ENCODE peak calls at places on chromosome 3, in eight cellular contexts. G is cardiac muscle cell, T is lower lobe of right lung, R is sigmoid colon, N is gastrocnemius medialis, B is Peyer's patch, O is PC-3, X is uterus. K is an unnamed sample. For H3K4me1 and H3K36me3, the result is how much of the 10 kb centered on the place peaks cover.

GRCh38 chr3:155070932-155071387 is 9.2 kb upstream of the MME start:
- DNase-seq in B (no peak), N (no peak), R (no peak), O (peak), X (no peak), T (no peak), G (peak), K (no peak)

GRCh38 chr3:170809021-170809974 is 60.7 kb downstream of the RPL22L1 start:
- DNase-seq in X (peak), O (peak), B (peak), N (no peak), G (peak), T (no peak), R (no peak), K (peak)

GRCh38 chr3:50518441-50518840 is 15.0 kb upstream of the CACNA2D2 start:
- DNase-seq in T (no peak), G (no peak), N (no peak), R (no peak), X (no peak), B (no peak), O (no peak), K (no peak)

GRCh38 chr3:11774296-11774877 is 72.3 kb downstream of the TAMM41 start:
- DNase-seq in X (no peak), G (peak), B (peak), T (no peak), O (peak), R (peak), N (no peak), K (peak)

GRCh38 chr3:114615535-114616064 is 321.8 kb downstream of the TIGIT start:
- DNase-seq in R (no peak), O (no peak), X (no peak), T (no peak), N (no peak), B (no peak), G (no peak), K (no peak)

GRCh38 chr3:56772926-56773587 is 28.7 kb downstream of the ARHGEF3 start:
- DNase-seq in X (no peak), R (no peak), N (no peak), T (no peak), O (no peak), G (no peak), B (no peak), K (no peak)

GRCh38 chr3:105388199-105388598 is 21.5 kb downstream of the ALCAM start:
- DNase-seq in N (no peak), B (no peak), G (no peak), R (no peak), T (no peak), X (no peak), O (no peak), K (no peak)

GRCh38 chr3:161770532-161771386 is 274.2 kb downstream of the OTOL1 start:
- DNase-seq in N (no peak), R (no peak), B (no peak), O (peak), G (no peak), X (no peak), T (no peak), K (no peak)

GRCh38 chr3:132593241-132593949 is 3.7 kb upstream of the ACKR4 start:
- DNase-seq in T (no peak), N (no peak), R (no peak), B (no peak), X (no peak), G (no peak), O (no peak), K (no peak)

GRCh38 chr3:9862391-9863235 is 17.4 kb downstream of the CIDEC start:
- DNase-seq in B (peak), G (peak), N (peak), R (peak), X (peak), O (peak), T (peak), K (no peak)

GRCh38 chr3:31962801-31963205 is 18.3 kb downstream of the OSBPL10 start:
- DNase-seq in X (no peak), R (no peak), O (peak), T (no peak), B (no peak), N (no peak), G (no peak), K (no peak)

GRCh38 chr3:151933224-151933858 is 59.9 kb downstream of the SUCNR1 start:
- DNase-seq in R (no peak), O (peak), B (no peak), X (no peak), G (no peak), T (no peak), N (no peak), K (no peak)

GRCh38 chr3:139309880-139310279 is 33.9 kb upstream of the MRPS22 start:
- DNase-seq in B (no peak), G (peak), N (no peak), R (no peak), O (peak), X (no peak), T (no peak), K (no peak)

GRCh38 chr3:169914321-169914720 is 2.9 kb downstream of the SAMD7 start:
- DNase-seq in B (no peak), N (no peak), R (no peak), G (peak), O (peak), T (no peak), X (no peak), K (no peak)

GRCh38 chr3:184741798-184742675 is 30.2 kb upstream of the MAGEF1 start:
- DNase-seq in B (peak), T (no peak), N (no peak), R (no peak), G (no peak), X (peak), O (no peak), K (no peak)

GRCh38 chr3:79027593-79027992 is 740.2 kb downstream of the ROBO1 start:
- DNase-seq in T (no peak), N (no peak), O (no peak), B (no peak), X (no peak), R (no peak), G (no peak), K (no peak)

GRCh38 chr3:85433334-85433733 is 474.5 kb downstream of the CADM2 start:
- DNase-seq in X (no peak), O (no peak), R (no peak), G (no peak), T (no peak), B (no peak), N (no peak), K (no peak)

GRCh38 chr3:115092220-115092791 is 54.8 kb downstream of the ZBTB20 start:
- DNase-seq in N (peak), O (peak), G (peak), X (peak), T (peak), R (peak), B (peak), K (no peak)

GRCh38 chr3:156396851-156397250 is 158.1 kb downstream of the SSR3 start:
- DNase-seq in B (no peak), R (no peak), O (no peak), X (no peak), T (no peak), G (no peak), N (no peak), K (no peak)

GRCh38 chr3:60125686-60126085 is 1075.9 kb upstream of the CFAP20DC start:
- DNase-seq in N (no peak), R (no peak), O (no peak), T (no peak), G (no peak), X (no peak), B (no peak), K (no peak)

GRCh38 chr3:14879161-14879888 is 60.6 kb downstream of the FGD5 start:
- DNase-seq in G (no peak), T (no peak), R (peak), B (peak), X (no peak), N (no peak), O (peak), K (no peak)

GRCh38 chr3:14047841-14048240 is 76.8 kb downstream of the CHCHD4 start:
- DNase-seq in R (no peak), B (no peak), T (no peak), G (no peak), X (no peak), O (no peak), N (no peak), K (no peak)

GRCh38 chr3:128076465-128076782 is 24.2 kb downstream of the SEC61A1 start:
- DNase-seq in G (no peak), O (no peak), B (no peak), R (peak), X (no peak), T (peak), N (no peak), K (no peak)

GRCh38 chr3:73188707-73189106 is 127.2 kb downstream of the EBLN2 start:
- DNase-seq in T (no peak), X (no peak), B (no peak), R (no peak), G (no peak), N (no peak), O (no peak), K (no peak)

GRCh38 chr3:54520060-54520459 is 397.7 kb downstream of the CACNA2D3 start:
- DNase-seq in G (no peak), X (no peak), B (no peak), N (no peak), R (no peak), T (no peak), O (no peak), K (no peak)

GRCh38 chr3:101810023-101810415 is 31.0 kb downstream of the NXPE3 start:
- DNase-seq in X (no peak), B (no peak), R (no peak), T (no peak), N (no peak), G (no peak), O (no peak), K (no peak)

GRCh38 chr3:55576621-55577020 is 89.5 kb upstream of the WNT5A start:
- DNase-seq in O (no peak), G (no peak), R (peak), T (no peak), B (no peak), N (no peak), X (no peak), K (no peak)

GRCh38 chr3:173743512-173743911 is 346.0 kb downstream of the NLGN1 start:
- DNase-seq in T (no peak), X (no peak), G (no peak), B (no peak), N (no peak), R (no peak), O (no peak), K (no peak)

GRCh38 chr3:113113361-113113760 is 98.0 kb upstream of the BOC start:
- DNase-seq in X (no peak), O (no peak), N (no peak), G (no peak), T (no peak), R (no peak), B (no peak), K (no peak)

GRCh38 chr3:42652611-42653302 is 740 bp upstream of the ZBTB47 start:
- DNase-seq in X (peak), N (no peak), R (peak), G (peak), B (peak), T (peak), O (peak), K (no peak)

GRCh38 chr3:71311320-71312046 is 272.0 kb downstream of the FOXP1 start:
- DNase-seq in B (no peak), O (peak), X (no peak), N (no peak), R (no peak), G (peak), T (no peak), K (no peak)

GRCh38 chr3:177960722-177961121 is 575.5 kb upstream of the KCNMB2 start:
- DNase-seq in G (no peak), O (no peak), X (no peak), B (no peak), R (no peak), T (no peak), N (no peak), K (no peak)

GRCh38 chr3:39128951-39129350 is 21.5 kb downstream of the TTC21A start:
- DNase-seq in X (no peak), G (no peak), O (no peak), T (no peak), N (no peak), B (peak), R (peak), K (no peak)

GRCh38 chr3:148880681-148881080 is 15.6 kb downstream of the CPA3 start:
- DNase-seq in T (no peak), B (no peak), N (no peak), X (no peak), R (no peak), O (peak), G (no peak), K (peak)

GRCh38 chr3:46269556-46269955 is 27.3 kb downstream of the CCR3 start:
- DNase-seq in G (no peak), N (no peak), R (no peak), B (no peak), T (no peak), X (no peak), O (no peak), K (no peak)

GRCh38 chr3:48466386-48467109 is 20.0 kb downstream of the ATRIP start:
- DNase-seq in X (no peak), N (peak), B (peak), G (no peak), T (peak), R (peak), O (no peak), K (no peak)
- H3K4me1 ChIP-seq in X (under half), N (under half), B (under half), G (under half), T (half or more), R (half or more), O (under half), K (under half)

GRCh38 chr3:123385981-123386380 is 62.9 kb downstream of the ADCY5 start:
- DNase-seq in R (peak), T (no peak), N (no peak), B (no peak), G (peak), O (peak), X (peak), K (no peak)

GRCh38 chr3:123385072-123385471 is 63.8 kb downstream of the ADCY5 start:
- DNase-seq in R (peak), T (no peak), X (peak), B (no peak), N (no peak), O (no peak), G (peak), K (no peak)

GRCh38 chr3:123388050-123388449 is 60.8 kb downstream of the ADCY5 start:
- DNase-seq in X (peak), B (no peak), G (no peak), O (no peak), R (no peak), T (no peak), N (no peak), K (no peak)

GRCh38 chr3:123385499-123385898 is 63.4 kb downstream of the ADCY5 start:
- DNase-seq in R (no peak), G (no peak), O (no peak), B (no peak), N (no peak), T (no peak), X (no peak), K (no peak)

DNA sequence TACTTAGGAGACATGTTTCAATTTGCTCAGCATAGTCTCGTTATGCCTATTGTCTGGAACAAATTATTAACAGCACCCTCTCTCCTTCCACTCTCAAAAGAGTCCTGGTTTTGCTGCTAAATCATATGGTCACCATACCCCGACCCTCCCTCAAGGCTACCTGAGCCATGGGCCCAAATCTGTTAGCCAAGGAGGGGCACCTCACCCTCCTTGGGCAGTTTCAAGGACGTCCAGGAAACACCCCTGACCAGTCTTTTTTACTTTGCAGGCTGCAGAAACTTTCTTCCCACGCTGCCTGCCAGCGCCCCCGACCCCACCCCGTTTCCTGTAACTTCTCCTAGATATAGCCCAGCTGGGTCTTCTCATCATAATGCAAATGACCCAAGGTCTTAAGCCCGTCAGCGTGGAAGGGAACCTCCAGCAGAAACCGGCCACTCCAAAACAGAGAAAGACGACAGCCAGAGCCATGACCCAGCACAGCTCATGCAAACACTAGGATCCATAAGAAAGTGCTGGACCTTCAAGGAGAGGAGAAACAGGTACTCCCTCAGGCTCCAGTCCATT is 62.3 kb downstream of the ADCY5 start:
- DNase-seq in N (no peak), B (no peak), X (no peak), T (no peak), G (peak), R (peak), O (no peak), K (no peak)
- H3K27ac ChIP-seq in N (peak), B (no peak), X (peak), T (no peak), G (peak), R (peak), O (no peak), K (no peak)

GRCh38 chr3:52106951-52107611 is 47.1 kb downstream of the POC1A start:
- DNase-seq in T (peak), R (peak), O (no peak), B (no peak), G (no peak), N (no peak), X (no peak), K (no peak)

GRCh38 chr3:52110502-52110901 is 43.7 kb downstream of the POC1A start:
- DNase-seq in G (no peak), T (peak), O (no peak), R (no peak), B (no peak), X (no peak), N (no peak), K (no peak)

GRCh38 chr3:52109556-52110380 is 44.5 kb downstream of the POC1A start:
- DNase-seq in N (no peak), G (peak), X (no peak), O (no peak), R (peak), B (no peak), T (peak), K (no peak)

GRCh38 chr3:52108302-52109232 is 45.7 kb downstream of the POC1A start:
- DNase-seq in G (peak), N (peak), R (peak), B (no peak), X (peak), T (peak), O (no peak), K (no peak)

DNA sequence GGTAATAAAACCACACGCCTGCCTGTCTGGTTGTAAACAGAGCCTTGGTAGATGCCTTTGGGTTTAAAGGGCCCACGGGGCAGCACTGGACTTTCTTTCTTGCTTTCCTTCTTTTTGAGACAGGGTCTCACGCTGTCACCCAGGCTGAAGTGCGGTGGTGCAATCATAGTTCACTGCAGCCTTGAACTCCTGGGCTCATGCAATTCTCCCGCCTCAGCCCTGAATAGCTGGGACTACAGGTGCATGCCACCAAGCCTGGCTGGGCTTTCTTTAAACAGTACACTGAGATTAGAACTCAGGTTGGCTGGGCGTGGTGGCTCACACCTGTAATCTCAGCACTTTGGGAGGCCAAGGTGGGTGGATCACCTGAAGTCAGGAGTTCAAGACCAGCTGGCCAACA is 42.2 kb downstream of the POC1A start:
- DNase-seq in G (no peak), R (peak), T (peak), X (no peak), B (no peak), N (no peak), O (no peak), K (no peak)
- H3K36me3 ChIP-seq in G (under half), R (under half), T (under half), X (under half), B (under half), N (under half), O (under half), K (under half)

GRCh38 chr3:12954180-12954579 is 112.8 kb upstream of the RPL32 start:
- DNase-seq in G (no peak), R (no peak), B (no peak), N (no peak), T (no peak), X (no peak), O (no peak), K (no peak)

GRCh38 chr3:12954891-12955650 is 113.7 kb upstream of the RPL32 start:
- DNase-seq in R (peak), O (no peak), T (peak), X (peak), N (peak), B (peak), G (peak), K (no peak)

GRCh38 chr3:12956316-12956660 is 114.9 kb upstream of the RPL32 start:
- DNase-seq in O (no peak), N (no peak), T (no peak), G (no peak), R (no peak), B (no peak), X (no peak), K (no peak)

GRCh38 chr3:12957334-12957733 is 115.9 kb downstream of the IQSEC1 start:
- DNase-seq in B (no peak), N (no peak), O (no peak), X (no peak), G (no peak), T (no peak), R (no peak), K (no peak)

GRCh38 chr3:12955651-12956315 is 114.4 kb upstream of the RPL32 start:
- DNase-seq in X (no peak), G (no peak), N (no peak), B (no peak), R (peak), T (no peak), O (no peak), K (no peak)
- H3K4me1 ChIP-seq in X (under half), G (under half), N (half or more), B (under half), R (half or more), T (half or more), O (under half), K (under half)